ENCODE peak calls at places on chromosome 15, in eight cellular contexts. N is A549, T is psoas muscle, Y is PC-3, L is tibial artery, O is mammary epithelial cell, R is ascending aorta, K is body of pancreas. U is an unnamed sample. For H3K4me1, the result is how much of the 10 kb centered on the place peaks cover.

GRCh38 chr15:99565031-99565280 is 828 bp upstream of the MEF2A start:
- DNase-seq in L (no peak), K (no peak), O (no peak), Y (no peak), N (no peak), R (no peak), T (no peak), U (no peak)

GRCh38 chr15:48550822-48551525 is 94.5 kb downstream of the FBN1 start:
- DNase-seq in R (no peak), K (no peak), O (no peak), T (no peak), N (no peak), L (no peak), Y (no peak), U (no peak)

GRCh38 chr15:38299216-38299615 is 46.6 kb downstream of the SPRED1 start:
- DNase-seq in N (no peak), K (no peak), R (no peak), L (no peak), O (no peak), Y (no peak), T (no peak), U (no peak)

GRCh38 chr15:58535894-58536293 is 104.1 kb downstream of the LIPC start:
- DNase-seq in O (no peak), R (no peak), K (no peak), N (no peak), T (no peak), Y (no peak), L (no peak), U (no peak)

GRCh38 chr15:64600794-64601193 is 140.4 kb downstream of the ZNF609 start:
- DNase-seq in K (no peak), Y (no peak), R (no peak), O (no peak), N (no peak), L (no peak), T (no peak), U (no peak)

GRCh38 chr15:77497942-77498361 is 77.3 kb downstream of the HMG20A start:
- DNase-seq in R (no peak), T (no peak), K (no peak), Y (no peak), N (no peak), L (no peak), O (no peak), U (peak)

GRCh38 chr15:38253448-38253847 is 812 bp downstream of the SPRED1 start:
- DNase-seq in T (no peak), N (no peak), Y (peak), O (peak), L (no peak), R (no peak), K (no peak), U (peak)

GRCh38 chr15:59532770-59533379 is 78.7 kb upstream of the GCNT3 start:
- DNase-seq in O (no peak), T (no peak), L (no peak), Y (peak), K (peak), N (peak), R (no peak), U (peak)

GRCh38 chr15:28921925-28922711 is 36.3 kb downstream of the APBA2 start:
- DNase-seq in O (no peak), Y (no peak), K (no peak), R (no peak), L (no peak), T (no peak), N (no peak), U (no peak)

GRCh38 chr15:99155961-99156443 is 51.1 kb downstream of the SYNM start:
- DNase-seq in Y (peak), L (no peak), K (no peak), R (peak), O (peak), N (no peak), T (no peak), U (no peak)

GRCh38 chr15:32715276-32715675 is 2.5 kb upstream of the GREM1 start:
- DNase-seq in O (peak), N (no peak), R (no peak), Y (peak), L (no peak), T (no peak), K (no peak), U (no peak)

GRCh38 chr15:42371125-42371524 is 11.8 kb downstream of the CAPN3 start:
- DNase-seq in N (no peak), L (no peak), T (no peak), Y (peak), R (no peak), K (no peak), O (no peak), U (no peak)
- TF ChIP-seq CTCF in N (no peak), L (no peak), T (no peak), Y (peak), R (no peak), K (no peak), O (no peak), U (no peak)

GRCh38 chr15:51758645-51759044 is 7.2 kb downstream of the TMOD2 start:
- DNase-seq in O (peak), N (no peak), K (peak), T (peak), Y (no peak), L (peak), R (no peak), U (no peak)
- H3K4me3 ChIP-seq in O (no peak), N (no peak), K (no peak), T (no peak), Y (no peak), L (no peak), R (no peak), U (no peak)

GRCh38 chr15:41561104-41561776 is 2.2 kb downstream of the TYRO3 start:
- DNase-seq in T (no peak), L (no peak), K (no peak), O (no peak), Y (no peak), R (no peak), N (no peak), U (no peak)
- H3K4me1 ChIP-seq in T (under half), L (under half), K (under half), O (under half), Y (under half), R (under half), N (under half), U (under half)

GRCh38 chr15:91022832-91023129 is 387 bp upstream of the VPS33B start:
- DNase-seq in L (no peak), T (no peak), R (no peak), K (no peak), Y (no peak), N (no peak), O (no peak), U (no peak)
- TF ChIP-seq CTCF in L (no peak), T (no peak), R (no peak), K (no peak), Y (no peak), N (no peak), O (no peak), U (no peak)

DNA sequence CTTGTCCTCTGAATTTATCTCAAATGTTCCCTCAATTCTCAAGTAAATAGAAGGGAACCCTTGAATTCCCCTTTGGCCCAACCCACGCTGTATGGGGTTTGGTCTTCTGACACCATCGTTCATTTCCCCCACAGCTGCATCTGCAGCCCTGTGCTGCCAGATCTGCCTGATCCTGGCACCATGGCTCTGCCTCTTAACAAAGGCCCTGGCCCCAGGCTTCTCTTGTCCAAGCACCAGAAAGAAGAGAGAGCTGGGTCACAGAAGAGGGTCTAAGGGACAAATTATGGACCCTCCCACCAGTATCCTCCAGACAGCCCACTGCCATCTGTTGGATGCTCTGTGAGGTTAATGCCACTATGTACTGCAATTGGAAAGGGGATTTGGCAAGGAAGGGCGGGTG is 1.8 kb downstream of the MAP1A start:
- DNase-seq in R (no peak), L (no peak), K (no peak), Y (no peak), O (no peak), N (no peak), T (no peak), U (no peak)
- H3K4me3 ChIP-seq in R (peak), L (no peak), K (no peak), Y (no peak), O (no peak), N (no peak), T (no peak), U (no peak)

DNA sequence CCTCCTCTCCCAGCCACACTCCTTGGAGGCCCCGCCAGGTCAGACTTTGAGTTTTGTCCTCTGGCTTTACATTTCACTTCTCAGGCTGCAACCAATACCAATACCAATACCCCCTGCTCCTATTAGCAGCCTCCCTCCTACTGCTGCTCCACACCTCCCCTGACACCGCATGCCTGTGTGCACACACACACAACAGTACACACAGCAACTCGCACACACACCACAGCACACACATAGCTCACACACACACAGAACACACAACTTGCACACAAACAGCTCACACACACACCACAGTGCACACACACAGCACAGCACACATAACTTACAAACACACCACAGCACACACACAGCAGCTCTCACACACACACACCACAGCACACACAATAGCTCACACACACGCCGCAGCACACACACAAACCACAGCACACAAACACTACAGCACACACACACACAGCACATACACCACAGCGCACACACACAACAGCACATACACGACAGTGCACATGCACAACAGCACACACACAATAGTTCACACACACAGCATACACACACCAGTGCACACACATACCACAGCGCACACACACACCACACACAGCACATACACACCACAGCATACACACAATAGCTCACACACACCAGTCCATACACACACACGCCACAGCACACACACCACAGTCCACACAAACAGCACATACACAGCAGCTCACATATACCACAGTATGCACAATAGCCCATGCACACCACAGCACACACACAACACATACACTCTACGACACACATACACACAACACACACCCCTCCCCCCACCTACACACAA is 204.7 kb downstream of the UACA start:
- DNase-seq in O (no peak), K (no peak), N (no peak), R (peak), T (no peak), L (no peak), Y (no peak), U (no peak)
- H3K4me1 ChIP-seq in O (under half), K (under half), N (under half), R (under half), T (under half), L (under half), Y (under half), U (under half)

GRCh38 chr15:63020128-63020527 is 22.4 kb upstream of the TPM1 start:
- DNase-seq in L (no peak), K (no peak), R (no peak), T (no peak), Y (no peak), N (no peak), O (no peak), U (no peak)

GRCh38 chr15:63018639-63019038 is 23.9 kb upstream of the TPM1 start:
- DNase-seq in Y (peak), K (no peak), O (peak), N (no peak), T (no peak), R (no peak), L (no peak), U (no peak)

GRCh38 chr15:63022181-63022580 is 20.4 kb upstream of the TPM1 start:
- DNase-seq in L (no peak), N (no peak), R (no peak), O (no peak), Y (no peak), T (no peak), K (no peak), U (no peak)

GRCh38 chr15:63021031-63021430 is 21.5 kb upstream of the TPM1 start:
- DNase-seq in O (peak), N (no peak), Y (no peak), L (no peak), T (no peak), K (no peak), R (no peak), U (no peak)

GRCh38 chr15:63019539-63020109 is 22.9 kb upstream of the TPM1 start:
- DNase-seq in L (no peak), T (peak), R (no peak), O (peak), K (peak), Y (peak), N (peak), U (peak)
- TF ChIP-seq CTCF in L (no peak), T (no peak), R (no peak), O (no peak), K (no peak), Y (no peak), N (no peak), U (no peak)

GRCh38 chr15:97521390-97521789 is 439.1 kb upstream of the ARRDC4 start:
- DNase-seq in K (no peak), L (no peak), O (no peak), N (no peak), T (no peak), R (no peak), Y (no peak), U (no peak)
- H3K4me3 ChIP-seq in K (no peak), L (no peak), O (no peak), N (no peak), T (peak), R (no peak), Y (no peak), U (no peak)

GRCh38 chr15:67080900-67081431 is 15.6 kb downstream of the SMAD3 start:
- DNase-seq in K (no peak), N (no peak), O (peak), T (peak), Y (peak), L (peak), R (peak), U (peak)

GRCh38 chr15:67084561-67084960 is 19.2 kb downstream of the SMAD3 start:
- DNase-seq in O (no peak), Y (no peak), L (no peak), R (no peak), T (no peak), N (no peak), K (no peak), U (no peak)

GRCh38 chr15:67080118-67080899 is 14.9 kb downstream of the SMAD3 start:
- DNase-seq in N (no peak), O (peak), K (peak), Y (no peak), L (peak), T (peak), R (peak), U (peak)

GRCh38 chr15:67083135-67083766 is 17.8 kb downstream of the SMAD3 start:
- DNase-seq in L (no peak), T (no peak), R (no peak), K (no peak), N (no peak), Y (no peak), O (no peak), U (no peak)

DNA sequence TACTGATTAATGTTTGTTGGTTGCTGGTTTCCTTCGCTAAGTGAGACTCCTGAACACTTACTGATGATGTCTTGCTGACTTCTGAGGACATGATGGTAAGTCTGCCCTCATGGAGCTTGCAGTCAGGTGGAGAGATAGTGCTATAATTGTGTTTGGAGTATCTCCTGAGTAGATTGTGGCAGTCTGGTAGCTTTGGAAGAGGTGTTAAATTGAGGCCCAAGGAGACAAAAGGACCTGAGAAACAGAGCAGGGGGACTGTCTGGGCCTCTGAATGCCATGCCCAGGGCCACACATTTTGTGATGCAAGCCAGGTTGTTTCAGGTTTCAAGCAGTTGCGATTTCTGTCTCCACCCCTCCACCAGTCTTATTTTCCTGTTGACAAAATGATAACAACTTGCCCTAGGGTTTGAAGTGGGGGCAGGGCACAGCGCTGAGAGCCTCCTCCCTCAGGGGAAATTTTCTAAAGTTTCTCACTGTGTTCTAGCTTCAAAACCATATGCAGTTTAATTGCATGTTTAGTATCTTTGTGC is 16.7 kb downstream of the SMAD3 start:
- DNase-seq in R (no peak), O (no peak), Y (peak), N (no peak), L (no peak), K (peak), T (no peak), U (peak)
- H3K4me1 ChIP-seq in R (under half), O (under half), Y (half or more), N (half or more), L (under half), K (half or more), T (half or more), U (half or more)

DNA sequence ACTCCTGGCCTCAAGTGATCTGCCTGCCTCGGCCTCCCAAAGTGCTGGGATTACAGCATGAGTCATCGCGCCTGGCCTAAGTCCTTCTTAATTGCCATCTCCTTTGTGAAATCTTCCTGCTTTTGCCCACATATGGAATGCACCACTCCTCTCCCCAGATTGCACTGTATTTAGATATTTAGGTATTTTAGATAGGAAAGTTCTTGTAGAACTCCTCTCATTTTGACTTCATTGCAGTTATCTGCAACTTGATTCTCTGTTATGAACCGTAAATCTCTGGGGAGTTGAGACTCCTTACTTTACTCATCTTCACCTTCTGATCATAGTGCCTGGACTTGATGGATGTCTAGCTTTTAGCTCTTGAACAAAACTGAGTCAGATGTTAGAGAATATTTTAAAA is 150.7 kb downstream of the AKAP13 start:
- DNase-seq in T (no peak), K (no peak), R (no peak), O (no peak), N (no peak), Y (no peak), L (no peak), U (no peak)
- TF ChIP-seq CTCF in T (no peak), K (no peak), R (no peak), O (no peak), N (no peak), Y (no peak), L (no peak), U (no peak)